ENCODE peak calls at places on chromosomes 16 and 17, in ten cellular contexts. G is cardiac muscle cell; I is fibroblast of lung; E is sigmoid colon; F is heart left ventricle; D is effector memory CD4-positive, alpha-beta T cell; W is PC-3; N is stomach; J is esophagus squamous epithelium; Z is hepatocyte. M is an unnamed sample. For H3K36me3, the result is how much of the 10 kb centered on the place peaks cover.

GRCh38 chr16:24635900-24636610 is 93.4 kb upstream of the TNRC6A start:
- DNase-seq in E (peak), D (no peak), W (peak), G (peak), N (peak), Z (peak), F (peak), I (peak), J (no peak), M (peak)

GRCh38 chr17:3885970-3886369 is 6.9 kb downstream of the CAMKK1 start:
- DNase-seq in Z (peak), N (no peak), I (peak), G (no peak), F (no peak), D (no peak), W (no peak), E (no peak), J (no peak), M (no peak)

GRCh38 chr16:50260206-50261159 is 5.9 kb upstream of the ADCY7 start:
- DNase-seq in D (no peak), I (no peak), E (peak), J (no peak), W (no peak), G (no peak), Z (peak), F (no peak), N (no peak), M (peak)

GRCh38 chr17:77849203-77849602 is 109.3 kb upstream of the TNRC6C start:
- DNase-seq in F (no peak), Z (no peak), D (no peak), N (no peak), G (no peak), W (no peak), J (no peak), E (no peak), I (no peak), M (no peak)

GRCh38 chr16:677306-678190 is 2.1 kb downstream of the RHBDL1 start:
- DNase-seq in G (no peak), J (no peak), I (no peak), D (no peak), Z (no peak), W (no peak), F (no peak), E (no peak), N (no peak), M (no peak)

GRCh38 chr16:25134306-25134705 is 22.8 kb downstream of the LCMT1 start:
- DNase-seq in D (no peak), W (no peak), G (no peak), F (no peak), J (no peak), E (no peak), Z (no peak), N (no peak), I (no peak), M (no peak)

GRCh38 chr16:71350821-71351557 is 7.5 kb upstream of the CALB2 start:
- DNase-seq in J (no peak), E (no peak), N (no peak), W (no peak), Z (no peak), I (no peak), D (no peak), G (no peak), F (no peak), M (no peak)

GRCh38 chr17:69575346-69575761 is 160.9 kb downstream of the MAP2K6 start:
- DNase-seq in Z (no peak), I (peak), D (no peak), G (no peak), J (no peak), E (no peak), N (no peak), W (peak), F (no peak), M (no peak)

GRCh38 chr16:67803894-67804293 is 2.5 kb downstream of the RANBP10 start:
- DNase-seq in W (no peak), E (no peak), J (no peak), N (no peak), F (no peak), D (no peak), Z (no peak), G (no peak), I (no peak), M (no peak)

GRCh38 chr17:9003355-9004131 is 17.8 kb upstream of the NTN1 start:
- DNase-seq in I (no peak), W (no peak), N (no peak), G (no peak), F (no peak), E (no peak), D (no peak), Z (no peak), J (no peak), M (no peak)

GRCh38 chr17:9004961-9005285 is 16.4 kb upstream of the NTN1 start:
- DNase-seq in I (no peak), Z (no peak), J (no peak), G (no peak), E (no peak), D (no peak), W (no peak), F (no peak), N (no peak), M (no peak)

GRCh38 chr17:9006175-9006767 is 15.0 kb upstream of the NTN1 start:
- DNase-seq in N (no peak), I (no peak), J (no peak), W (no peak), E (peak), Z (no peak), D (no peak), G (no peak), F (no peak), M (no peak)

GRCh38 chr17:9002610-9003354 is 18.5 kb upstream of the NTN1 start:
- DNase-seq in Z (peak), N (no peak), I (no peak), D (no peak), F (peak), E (no peak), J (no peak), G (peak), W (no peak), M (no peak)

GRCh38 chr17:9004132-9004960 is 17.0 kb upstream of the NTN1 start:
- DNase-seq in E (no peak), J (no peak), G (no peak), D (no peak), W (no peak), Z (peak), N (no peak), I (no peak), F (no peak), M (no peak)
- H3K4me3 ChIP-seq in E (peak), J (peak), G (peak), D (peak), W (no peak), Z (no peak), N (peak), I (no peak), F (peak), M (peak)

GRCh38 chr16:46906360-46907060 is 22.3 kb downstream of the GPT2 start:
- DNase-seq in E (no peak), G (no peak), W (no peak), D (no peak), I (no peak), J (no peak), N (no peak), Z (no peak), F (no peak), M (no peak)
- H3K36me3 ChIP-seq in E (under half), G (under half), W (under half), D (under half), I (under half), J (under half), N (under half), Z (under half), F (under half), M (under half)

GRCh38 chr17:38415250-38416194 is 12.7 kb upstream of the ARHGAP23 start:
- DNase-seq in I (peak), D (no peak), W (peak), E (no peak), J (no peak), G (no peak), Z (peak), F (no peak), N (no peak), M (peak)
- H3K27ac ChIP-seq in I (no peak), D (no peak), W (no peak), E (peak), J (no peak), G (no peak), Z (peak), F (no peak), N (no peak), M (peak)

GRCh38 chr17:50273654-50274040 is 619 bp upstream of the TMEM92 start:
- DNase-seq in Z (no peak), E (no peak), W (no peak), N (no peak), J (no peak), D (no peak), F (no peak), I (no peak), G (no peak), M (peak)
- H3K4me3 ChIP-seq in Z (no peak), E (no peak), W (peak), N (peak), J (peak), D (no peak), F (no peak), I (no peak), G (peak), M (no peak)